ENCODE peak calls at places on chromosomes 4 and X, in nine cellular contexts. One of them, this sample, is unnamed.

GRCh38 chrX:108270739-108271396 is 167.4 kb downstream of the COL4A6 start:
- DNase-seq in spleen: no peak
- DNase-seq in fibroblast of pulmonary artery: peak; percentile 7
- DNase-seq in foreskin fibroblast: peak; percentile 60
- DNase-seq in PC-3: no peak
- DNase-seq in GM23338: no peak
- DNase-seq in MM.1S: no peak
- DNase-seq in HL-60: no peak
- DNase-seq in breast epithelium: no peak
- DNase-seq in this sample: no peak

GRCh38 chr4:24219171-24219570 is 329.3 kb upstream of the PPARGC1A start:
- DNase-seq in breast epithelium: no peak
- DNase-seq in GM23338: no peak
- DNase-seq in fibroblast of pulmonary artery: no peak
- DNase-seq in spleen: no peak
- DNase-seq in HL-60: no peak
- DNase-seq in PC-3: no peak
- DNase-seq in MM.1S: no peak
- DNase-seq in foreskin fibroblast: no peak
- DNase-seq in this sample: no peak

GRCh38 chr4:40283968-40284367 is 51.2 kb upstream of the CHRNA9 start:
- DNase-seq in fibroblast of pulmonary artery: no peak
- DNase-seq in GM23338: peak; percentile 47
- DNase-seq in PC-3: peak; percentile 82
- DNase-seq in breast epithelium: no peak
- DNase-seq in MM.1S: no peak
- DNase-seq in foreskin fibroblast: no peak
- DNase-seq in HL-60: no peak
- DNase-seq in spleen: peak; percentile 82
- DNase-seq in this sample: no peak

GRCh38 chrX:11462648-11463047 is 169.4 kb downstream of the AMELX start:
- DNase-seq in breast epithelium: no peak
- DNase-seq in foreskin fibroblast: no peak
- DNase-seq in fibroblast of pulmonary artery: no peak
- DNase-seq in GM23338: no peak
- DNase-seq in spleen: no peak
- DNase-seq in MM.1S: no peak
- DNase-seq in PC-3: no peak
- DNase-seq in HL-60: no peak
- DNase-seq in this sample: no peak

GRCh38 chrX:99549381-99549780 is 860.7 kb downstream of the PCDH19 start:
- DNase-seq in PC-3: no peak
- DNase-seq in spleen: no peak
- DNase-seq in MM.1S: no peak
- DNase-seq in foreskin fibroblast: no peak
- DNase-seq in HL-60: no peak
- DNase-seq in fibroblast of pulmonary artery: no peak
- DNase-seq in breast epithelium: no peak
- DNase-seq in GM23338: no peak
- DNase-seq in this sample: no peak

GRCh38 chr4:147924604-147925412 is 192.9 kb downstream of the ARHGAP10 start:
- DNase-seq in GM23338: peak; percentile 80
- DNase-seq in foreskin fibroblast: peak; percentile 37
- DNase-seq in PC-3: peak; percentile 38
- DNase-seq in breast epithelium: no peak
- DNase-seq in spleen: no peak
- DNase-seq in HL-60: no peak
- DNase-seq in MM.1S: no peak
- DNase-seq in fibroblast of pulmonary artery: peak; percentile 60
- DNase-seq in this sample: peak; percentile 63

GRCh38 chr4:139768913-139769312 is 103.3 kb downstream of the MGST2 start:
- DNase-seq in PC-3: no peak
- DNase-seq in foreskin fibroblast: no peak
- DNase-seq in HL-60: no peak
- DNase-seq in breast epithelium: no peak
- DNase-seq in GM23338: peak; percentile 71
- DNase-seq in spleen: no peak
- DNase-seq in MM.1S: no peak
- DNase-seq in fibroblast of pulmonary artery: no peak
- DNase-seq in this sample: no peak

GRCh38 chrX:134821370-134821769 is 163.1 kb upstream of the PLAC1 start:
- DNase-seq in GM23338: peak; percentile 24
- DNase-seq in breast epithelium: no peak
- DNase-seq in foreskin fibroblast: peak; percentile 53
- DNase-seq in fibroblast of pulmonary artery: peak; percentile 83
- DNase-seq in HL-60: no peak
- DNase-seq in MM.1S: peak; percentile 34
- DNase-seq in spleen: no peak
- DNase-seq in PC-3: peak; percentile 56
- DNase-seq in this sample: no peak

GRCh38 chr4:38693531-38693930 is 29.5 kb downstream of the KLF3 start:
- DNase-seq in PC-3: no peak
- DNase-seq in GM23338: no peak
- DNase-seq in breast epithelium: no peak
- DNase-seq in fibroblast of pulmonary artery: no peak
- DNase-seq in foreskin fibroblast: no peak
- DNase-seq in spleen: no peak
- DNase-seq in MM.1S: no peak
- DNase-seq in HL-60: no peak
- DNase-seq in this sample: no peak

GRCh38 chr4:109611045-109611616 is 51.1 kb downstream of the MCUB start:
- DNase-seq in fibroblast of pulmonary artery: peak; percentile 4
- DNase-seq in spleen: no peak
- DNase-seq in breast epithelium: no peak
- DNase-seq in HL-60: no peak
- DNase-seq in GM23338: no peak
- DNase-seq in MM.1S: no peak
- DNase-seq in foreskin fibroblast: no peak
- DNase-seq in PC-3: no peak
- DNase-seq in this sample: peak; percentile 91

GRCh38 chr4:124028172-124028571 is 631.6 kb downstream of the SPRY1 start:
- DNase-seq in fibroblast of pulmonary artery: peak; percentile 65
- DNase-seq in spleen: no peak
- DNase-seq in breast epithelium: no peak
- DNase-seq in PC-3: no peak
- DNase-seq in HL-60: no peak
- DNase-seq in GM23338: no peak
- DNase-seq in MM.1S: no peak
- DNase-seq in foreskin fibroblast: no peak
- DNase-seq in this sample: no peak

GRCh38 chr4:123599920-123600394 is 203.4 kb downstream of the SPRY1 start:
- DNase-seq in spleen: peak; percentile 93
- DNase-seq in fibroblast of pulmonary artery: peak; percentile 93
- DNase-seq in breast epithelium: peak; percentile 84
- DNase-seq in PC-3: no peak
- DNase-seq in GM23338: peak; percentile 73
- DNase-seq in MM.1S: peak; percentile 77
- DNase-seq in HL-60: peak; percentile 94
- DNase-seq in foreskin fibroblast: peak; percentile 24
- DNase-seq in this sample: no peak

GRCh38 chrX:151970661-151971060 is 3.8 kb downstream of the GABRE start:
- DNase-seq in foreskin fibroblast: peak; percentile 89
- DNase-seq in MM.1S: no peak
- DNase-seq in HL-60: peak; percentile 34
- DNase-seq in PC-3: peak; percentile 65
- DNase-seq in spleen: no peak
- DNase-seq in GM23338: no peak
- DNase-seq in fibroblast of pulmonary artery: peak; percentile 94
- DNase-seq in breast epithelium: peak; percentile 77
- DNase-seq in this sample: no peak

GRCh38 chrX:53682885-53683555 is 3.5 kb downstream of the HUWE1 start:
- DNase-seq in foreskin fibroblast: peak; percentile 52
- DNase-seq in breast epithelium: no peak
- DNase-seq in HL-60: no peak
- DNase-seq in fibroblast of pulmonary artery: peak; percentile 62
- DNase-seq in GM23338: peak; percentile 68
- DNase-seq in spleen: no peak
- DNase-seq in MM.1S: peak; percentile 30
- DNase-seq in PC-3: peak; percentile 43
- DNase-seq in this sample: no peak

GRCh38 chrX:38985375-38985774 is 184.1 kb downstream of the MID1IP1 start:
- DNase-seq in spleen: no peak
- DNase-seq in MM.1S: peak; percentile 38
- DNase-seq in GM23338: peak; percentile 61
- DNase-seq in HL-60: no peak
- DNase-seq in fibroblast of pulmonary artery: peak; percentile 33
- DNase-seq in PC-3: peak; percentile 58
- DNase-seq in foreskin fibroblast: peak; percentile 27
- DNase-seq in breast epithelium: no peak
- DNase-seq in this sample: no peak

GRCh38 chrX:141341743-141342142 is 99.4 kb upstream of the SPANXC start:
- DNase-seq in foreskin fibroblast: no peak
- DNase-seq in PC-3: no peak
- DNase-seq in breast epithelium: no peak
- DNase-seq in MM.1S: no peak
- DNase-seq in spleen: no peak
- DNase-seq in HL-60: no peak
- DNase-seq in fibroblast of pulmonary artery: no peak
- DNase-seq in GM23338: no peak
- DNase-seq in this sample: no peak
- H3K4me3 ChIP-seq in foreskin fibroblast: no peak overlapping the region
- H3K4me3 ChIP-seq in PC-3: no peak overlapping the region
- H3K4me3 ChIP-seq in breast epithelium: no peak overlapping the region
- H3K4me3 ChIP-seq in MM.1S: no peak overlapping the region
- H3K4me3 ChIP-seq in spleen: no peak overlapping the region
- H3K4me3 ChIP-seq in HL-60: no peak overlapping the region
- H3K4me3 ChIP-seq in fibroblast of pulmonary artery: no peak overlapping the region
- H3K4me3 ChIP-seq in GM23338: no peak overlapping the region
- H3K4me3 ChIP-seq in this sample: no peak overlapping the region

DNA sequence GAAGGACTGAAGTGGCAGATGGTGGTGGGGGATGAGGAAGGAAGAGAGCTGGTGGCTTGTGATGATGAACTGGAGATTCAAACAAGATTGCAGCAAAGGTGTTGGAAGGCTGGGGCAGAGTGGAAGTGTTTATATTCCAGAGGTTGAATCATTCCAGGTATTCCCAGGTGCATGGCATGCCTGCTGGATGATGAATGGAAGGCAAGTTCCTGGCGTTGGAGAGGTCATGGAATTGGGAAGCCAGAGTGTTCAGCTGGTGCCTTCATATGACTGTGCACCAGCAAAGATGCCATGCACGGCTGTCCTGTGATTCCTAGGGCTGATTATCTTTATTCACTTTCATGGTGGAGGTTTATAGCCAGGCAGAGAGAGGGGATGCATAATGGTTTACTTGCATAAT is 135.8 kb upstream of the PUDP start:
- DNase-seq in fibroblast of pulmonary artery: no peak
- DNase-seq in PC-3: no peak
- DNase-seq in HL-60: no peak
- DNase-seq in spleen: no peak
- DNase-seq in foreskin fibroblast: no peak
- DNase-seq in MM.1S: no peak
- DNase-seq in breast epithelium: no peak
- DNase-seq in GM23338: no peak
- DNase-seq in this sample: no peak
- TF ChIP-seq CTCF in fibroblast of pulmonary artery: no peak
- TF ChIP-seq CTCF in PC-3: no peak
- TF ChIP-seq CTCF in HL-60: no peak
- TF ChIP-seq CTCF in spleen: no peak
- TF ChIP-seq CTCF in foreskin fibroblast: no peak
- TF ChIP-seq CTCF in MM.1S: no peak
- TF ChIP-seq CTCF in breast epithelium: no peak
- TF ChIP-seq CTCF in GM23338: no peak
- TF ChIP-seq CTCF in this sample: no peak

GRCh38 chr4:6660430-6660829 is 19.9 kb downstream of the MRFAP1 start:
- DNase-seq in PC-3: no peak
- DNase-seq in spleen: peak; percentile 1
- DNase-seq in HL-60: no peak
- DNase-seq in foreskin fibroblast: no peak
- DNase-seq in GM23338: no peak
- DNase-seq in fibroblast of pulmonary artery: no peak
- DNase-seq in MM.1S: no peak
- DNase-seq in breast epithelium: no peak
- DNase-seq in this sample: no peak

GRCh38 chr4:6662591-6662990 is 22.1 kb downstream of the MRFAP1 start:
- DNase-seq in GM23338: no peak
- DNase-seq in spleen: no peak
- DNase-seq in PC-3: no peak
- DNase-seq in MM.1S: no peak
- DNase-seq in breast epithelium: no peak
- DNase-seq in HL-60: no peak
- DNase-seq in foreskin fibroblast: no peak
- DNase-seq in fibroblast of pulmonary artery: no peak
- DNase-seq in this sample: no peak

GRCh38 chr4:6665320-6665654 is 24.8 kb downstream of the MRFAP1 start:
- DNase-seq in GM23338: no peak
- DNase-seq in spleen: peak; percentile 6
- DNase-seq in breast epithelium: no peak
- DNase-seq in PC-3: no peak
- DNase-seq in fibroblast of pulmonary artery: no peak
- DNase-seq in MM.1S: no peak
- DNase-seq in foreskin fibroblast: no peak
- DNase-seq in HL-60: no peak
- DNase-seq in this sample: no peak

GRCh38 chr4:6659897-6660296 is 19.4 kb downstream of the MRFAP1 start:
- DNase-seq in fibroblast of pulmonary artery: no peak
- DNase-seq in breast epithelium: no peak
- DNase-seq in HL-60: no peak
- DNase-seq in GM23338: no peak
- DNase-seq in MM.1S: no peak
- DNase-seq in spleen: no peak
- DNase-seq in PC-3: no peak
- DNase-seq in foreskin fibroblast: no peak
- DNase-seq in this sample: no peak

DNA sequence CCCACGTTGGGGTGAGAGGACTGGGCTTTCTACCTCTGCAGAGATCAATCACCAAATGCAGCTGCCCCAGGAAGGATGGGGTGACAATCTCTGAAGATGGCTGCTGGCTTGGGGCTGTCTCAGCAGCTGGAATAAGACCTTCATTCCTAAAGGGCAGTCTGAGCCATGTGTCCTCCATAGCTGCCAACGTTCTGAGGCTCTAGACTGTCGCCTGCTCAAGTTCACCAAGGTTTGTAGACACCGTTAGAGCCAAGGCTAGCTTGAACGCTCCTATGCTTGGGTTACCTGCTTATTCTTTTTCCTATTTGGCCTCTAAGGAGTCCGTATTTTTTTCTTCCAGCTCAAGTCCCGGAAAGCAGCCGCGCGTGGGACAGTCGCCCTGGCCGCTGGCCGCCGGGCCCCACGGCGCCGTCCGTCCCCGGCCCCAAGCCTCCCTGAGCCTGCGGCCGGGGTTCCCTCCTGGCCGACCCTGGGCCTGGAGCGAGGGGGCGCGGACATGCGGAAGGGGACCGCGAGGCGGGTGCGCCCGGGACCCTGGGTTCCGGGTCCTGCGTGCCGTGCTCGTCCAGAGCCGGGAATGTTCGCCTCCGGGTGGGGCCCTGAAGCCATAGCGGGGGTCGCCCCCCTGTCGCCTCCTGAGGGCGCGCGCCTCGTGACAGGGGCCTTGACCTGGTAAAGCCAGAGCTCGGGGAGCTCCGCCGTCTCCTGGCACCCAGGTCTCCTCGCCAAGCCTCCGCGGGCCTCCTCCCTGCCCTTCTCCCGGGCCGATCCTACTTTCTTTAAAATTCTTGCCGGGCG is 23.3 kb downstream of the MRFAP1 start:
- DNase-seq in foreskin fibroblast: peak; percentile 34
- DNase-seq in MM.1S: no peak
- DNase-seq in spleen: peak; percentile 77
- DNase-seq in fibroblast of pulmonary artery: no peak
- DNase-seq in GM23338: peak; percentile 45
- DNase-seq in breast epithelium: no peak
- DNase-seq in HL-60: no peak
- DNase-seq in PC-3: no peak
- DNase-seq in this sample: no peak
- H3K4me3 ChIP-seq in foreskin fibroblast: peak overlapping the region; percentile 7
- H3K4me3 ChIP-seq in MM.1S: no peak overlapping the region
- H3K4me3 ChIP-seq in spleen: peak overlapping the region; percentile 42
- H3K4me3 ChIP-seq in fibroblast of pulmonary artery: no peak overlapping the region
- H3K4me3 ChIP-seq in GM23338: peak overlapping the region; percentile 58
- H3K4me3 ChIP-seq in breast epithelium: peak overlapping the region; percentile 64
- H3K4me3 ChIP-seq in HL-60: no peak overlapping the region
- H3K4me3 ChIP-seq in PC-3: no peak overlapping the region
- H3K4me3 ChIP-seq in this sample: no peak overlapping the region

GRCh38 chr4:4641661-4642180 is 99.9 kb upstream of the STX18 start:
- DNase-seq in PC-3: no peak
- DNase-seq in fibroblast of pulmonary artery: no peak
- DNase-seq in breast epithelium: no peak
- DNase-seq in spleen: no peak
- DNase-seq in foreskin fibroblast: no peak
- DNase-seq in HL-60: no peak
- DNase-seq in GM23338: peak; percentile 71
- DNase-seq in MM.1S: no peak
- DNase-seq in this sample: no peak
- TF ChIP-seq CTCF in PC-3: no peak
- TF ChIP-seq CTCF in fibroblast of pulmonary artery: no peak
- TF ChIP-seq CTCF in breast epithelium: no peak
- TF ChIP-seq CTCF in spleen: no peak
- TF ChIP-seq CTCF in foreskin fibroblast: no peak
- TF ChIP-seq CTCF in HL-60: no peak
- TF ChIP-seq CTCF in GM23338: peak; percentile 27
- TF ChIP-seq CTCF in MM.1S: no peak
- TF ChIP-seq CTCF in this sample: no peak